ENCODE peak calls at places on chromosomes 4 and X, in five cellular contexts. F, U, R, G and Y are unnamed samples.

GRCh38 chr4:189124149-189124758 is 816.4 kb upstream of the FRG1 start:
- DNase-seq in F (peak; percentile 74), U (no peak), R (peak; percentile 65), G (peak; percentile 8), Y (no peak)

GRCh38 chrX:69073721-69074120 is 91.5 kb downstream of the PJA1 start:
- DNase-seq in F (no peak), U (no peak), R (no peak), G (no peak), Y (no peak)

GRCh38 chr4:87066403-87067119 is 131.8 kb downstream of the AFF1 start:
- DNase-seq in F (no peak), U (no peak), R (no peak), G (no peak), Y (no peak)

GRCh38 chrX:12058087-12058486 is 80.2 kb upstream of the FRMPD4 start:
- DNase-seq in F (no peak), U (no peak), R (no peak), G (no peak), Y (no peak)

GRCh38 chrX:70664726-70665125 is 220.1 kb downstream of the DLG3 start:
- DNase-seq in F (peak; percentile 30), U (no peak), R (peak; percentile 51), G (peak; percentile 40), Y (no peak)

GRCh38 chrX:136199365-136199764 is 51.8 kb downstream of the MAP7D3 start:
- DNase-seq in F (peak; percentile 69), U (no peak), R (peak; percentile 18), G (no peak), Y (no peak)

GRCh38 chr4:102675142-102675541 is 85.6 kb downstream of the MANBA start:
- DNase-seq in F (peak; percentile 72), U (no peak), R (no peak), G (peak; percentile 62), Y (no peak)

GRCh38 chr4:165711436-165711835 is 161.6 kb upstream of the TLL1 start:
- DNase-seq in F (no peak), U (no peak), R (no peak), G (no peak), Y (no peak)

GRCh38 chr4:999863-1000425 is 6.7 kb upstream of the SLC26A1 start:
- DNase-seq in F (no peak), U (no peak), R (no peak), G (no peak), Y (no peak)

GRCh38 chr4:112214397-112215264 is 17.0 kb upstream of the AP1AR start:
- DNase-seq in F (peak; percentile 27), U (no peak), R (peak; percentile 25), G (peak; percentile 56), Y (no peak)

GRCh38 chrX:27808226-27808625 is 436 bp downstream of the MAGEB10 start:
- DNase-seq in F (no peak), U (no peak), R (no peak), G (no peak), Y (no peak)

GRCh38 chr4:68874507-68874906 is 58.7 kb downstream of the UGT2B10 start:
- DNase-seq in F (no peak), U (no peak), R (no peak), G (no peak), Y (no peak)

GRCh38 chrX:112687189-112687691 is 7.5 kb upstream of the LHFPL1 start:
- DNase-seq in F (peak; percentile 58), U (no peak), R (no peak), G (peak; percentile 50), Y (no peak)

GRCh38 chrX:85109235-85109634 is 105.6 kb downstream of the APOOL start:
- DNase-seq in F (no peak), U (no peak), R (peak; percentile 62), G (peak; percentile 3), Y (no peak)

GRCh38 chr4:8904041-8904501 is 32.4 kb upstream of the HMX1 start:
- DNase-seq in F (no peak), U (peak; percentile 40), R (no peak), G (no peak), Y (no peak)

GRCh38 chr4:1770791-1771231 is 22.3 kb upstream of the FGFR3 start:
- DNase-seq in F (no peak), U (no peak), R (no peak), G (no peak), Y (no peak)

GRCh38 chr4:40924096-40924792 is 174.5 kb downstream of the NSUN7 start:
- DNase-seq in F (peak; percentile 49), U (peak; percentile 79), R (peak; percentile 75), G (peak; percentile 64), Y (peak; percentile 36)

GRCh38 chr4:182894681-182895275 is 22.4 kb downstream of the DCTD start:
- DNase-seq in F (no peak), U (no peak), R (no peak), G (no peak), Y (no peak)

GRCh38 chrX:126819429-126819828 is at the start of gene PRR32:
- DNase-seq in F (no peak), U (no peak), R (no peak), G (no peak), Y (no peak)

GRCh38 chr4:66465111-66465510 is 794.8 kb upstream of the EPHA5 start:
- DNase-seq in F (peak; percentile 3), U (no peak), R (no peak), G (no peak), Y (no peak)

GRCh38 chr4:36467670-36468069 is 186.3 kb downstream of the DTHD1 start:
- DNase-seq in F (no peak), U (no peak), R (no peak), G (no peak), Y (no peak)

GRCh38 chr4:157701695-157701994 is 471.2 kb downstream of the GASK1B start:
- DNase-seq in F (no peak), U (no peak), R (no peak), G (no peak), Y (no peak)

GRCh38 chr4:183848762-183849161 is 56.3 kb upstream of the STOX2 start:
- DNase-seq in F (no peak), U (no peak), R (no peak), G (no peak), Y (no peak)

GRCh38 chr4:88320780-88321373 is 36.5 kb upstream of the PPM1K start:
- DNase-seq in F (no peak), U (no peak), R (peak; percentile 22), G (peak; percentile 40), Y (no peak)

GRCh38 chr4:24837781-24838180 is 42.4 kb downstream of the SOD3 start:
- DNase-seq in F (no peak), U (no peak), R (no peak), G (no peak), Y (no peak)

GRCh38 chr4:108276690-108277089 is 108.0 kb upstream of the LEF1 start:
- DNase-seq in F (no peak), U (no peak), R (no peak), G (no peak), Y (no peak)

GRCh38 chrX:39985551-39985950 is 112.2 kb downstream of the BCOR start:
- DNase-seq in F (no peak), U (no peak), R (no peak), G (no peak), Y (no peak)

GRCh38 chr4:23130845-23131244 is 438.1 kb downstream of the GBA3 start:
- DNase-seq in F (no peak), U (no peak), R (no peak), G (no peak), Y (no peak)

GRCh38 chr4:38818441-38818976 is 13.9 kb upstream of the TLR1 start:
- DNase-seq in F (no peak), U (no peak), R (no peak), G (no peak), Y (no peak)

GRCh38 chr4:17494258-17494657 is 17.6 kb downstream of the QDPR start:
- DNase-seq in F (peak; percentile 78), U (no peak), R (no peak), G (peak; percentile 66), Y (no peak)

GRCh38 chr4:152010680-152011079 is 249.9 kb upstream of the GATB start:
- DNase-seq in F (no peak), U (no peak), R (peak; percentile 17), G (no peak), Y (no peak)

GRCh38 chr4:154507170-154507569 is 15.6 kb upstream of the DCHS2 start:
- DNase-seq in F (no peak), U (no peak), R (peak; percentile 19), G (no peak), Y (no peak)

GRCh38 chr4:128866691-128867090 is 57.2 kb downstream of the JADE1 start:
- DNase-seq in F (no peak), U (no peak), R (no peak), G (no peak), Y (no peak)

GRCh38 chrX:103157511-103158316 is 57.2 kb upstream of the BEX4 start:
- DNase-seq in F (peak; percentile 27), U (no peak), R (peak; percentile 38), G (peak; percentile 72), Y (no peak)

GRCh38 chr4:165726831-165727230 is 146.2 kb upstream of the TLL1 start:
- DNase-seq in F (no peak), U (no peak), R (no peak), G (no peak), Y (no peak)

GRCh38 chrX:119690921-119691716 is 1.8 kb downstream of the SEPTIN6 start:
- DNase-seq in F (peak; percentile 51), U (no peak), R (peak; percentile 29), G (peak; percentile 70), Y (no peak)

GRCh38 chrX:100449696-100450606 is 39.9 kb upstream of the PCDH19 start:
- DNase-seq in F (no peak), U (no peak), R (no peak), G (peak; percentile 38), Y (peak; percentile 14)

GRCh38 chr4:168743131-168743530 is 246.3 kb downstream of the PALLD start:
- DNase-seq in F (no peak), U (no peak), R (no peak), G (no peak), Y (no peak)
- H3K27ac ChIP-seq in F (no peak overlapping the region), U (no peak overlapping the region), R (no peak overlapping the region), G (no peak overlapping the region), Y (no peak overlapping the region)

DNA sequence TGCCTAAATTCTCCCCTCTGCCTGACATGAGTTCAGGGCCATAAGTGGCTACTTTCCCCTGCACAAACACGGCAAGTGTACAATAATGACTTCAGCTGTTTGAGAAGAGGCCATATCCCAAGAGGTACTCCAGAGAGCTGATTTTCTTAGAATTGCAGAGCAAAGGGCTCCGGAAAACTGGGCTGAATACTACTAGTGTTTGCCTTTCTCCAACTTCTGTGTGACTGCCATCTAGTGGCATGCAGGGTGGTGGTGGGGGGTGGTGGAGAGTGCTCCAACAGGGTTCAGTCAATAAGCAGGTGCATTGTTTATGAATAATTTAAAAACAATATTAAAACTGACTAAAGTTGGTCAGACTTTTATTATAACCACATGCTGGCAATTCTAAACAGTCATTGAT is 130.0 kb downstream of the CHRDL1 start:
- DNase-seq in F (peak; percentile 5), U (no peak), R (peak; percentile 69), G (peak; percentile 15), Y (no peak)
- TF ChIP-seq CTCF in F (peak; percentile 34), U (no peak), R (peak; percentile 71), G (peak; percentile 50), Y (no peak)

GRCh38 chr4:70629469-70630090 is 1.0 kb downstream of the ENAM start:
- DNase-seq in F (no peak), U (no peak), R (no peak), G (no peak), Y (no peak)
- H3K4me3 ChIP-seq in F (no peak overlapping the region), U (no peak overlapping the region), R (no peak overlapping the region), G (no peak overlapping the region), Y (no peak overlapping the region)

DNA sequence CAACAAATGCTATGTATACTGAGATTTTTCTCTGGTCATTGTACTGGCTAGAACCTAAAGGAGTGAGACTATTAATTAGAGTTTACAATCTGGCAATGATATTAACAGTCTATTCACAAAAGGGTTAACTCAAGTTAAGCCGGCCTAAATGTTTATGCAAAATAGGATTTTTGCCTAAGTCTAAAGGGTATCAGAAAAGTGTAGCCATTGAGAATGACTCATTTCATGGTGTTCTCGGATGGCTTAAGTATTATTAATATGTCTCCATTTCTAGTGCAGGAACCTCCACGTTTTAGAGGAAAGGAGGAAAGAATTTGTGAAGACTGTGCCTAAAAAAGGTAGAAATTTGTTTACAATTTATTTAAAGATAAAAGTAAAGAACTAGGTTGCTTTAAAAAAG is 29.8 kb downstream of the DYNLT3 start:
- DNase-seq in F (no peak), U (no peak), R (no peak), G (no peak), Y (no peak)
- H3K27ac ChIP-seq in F (no peak overlapping the region), U (no peak overlapping the region), R (no peak overlapping the region), G (no peak overlapping the region), Y (no peak overlapping the region)